ENCODE peak calls at places on chromosomes 2 and 18, in four cellular contexts. One of them, this sample, is unnamed. For H3K4me1, the result is how much of the 10 kb centered on the place peaks cover.

GRCh38 chr2:138777996-138778395 is 2.2 kb downstream of the NXPH2 start:
- DNase-seq in cardiac muscle cell: peak
- DNase-seq in Peyer's patch: no peak
- DNase-seq in CD8-positive, alpha-beta memory T cell: no peak
- DNase-seq in this sample: no peak

GRCh38 chr2:193154076-193154475 is 959.3 kb upstream of the TMEFF2 start:
- DNase-seq in CD8-positive, alpha-beta memory T cell: no peak
- DNase-seq in cardiac muscle cell: no peak
- DNase-seq in Peyer's patch: no peak
- DNase-seq in this sample: no peak

GRCh38 chr2:26640331-26640745 is 828 bp downstream of the CIB4 start:
- DNase-seq in cardiac muscle cell: peak
- DNase-seq in CD8-positive, alpha-beta memory T cell: no peak
- DNase-seq in Peyer's patch: no peak
- DNase-seq in this sample: no peak

GRCh38 chr2:56376699-56377665 is 193.2 kb downstream of the CCDC85A start:
- DNase-seq in CD8-positive, alpha-beta memory T cell: no peak
- DNase-seq in Peyer's patch: no peak
- DNase-seq in cardiac muscle cell: no peak
- DNase-seq in this sample: no peak

GRCh38 chr2:10493636-10494281 is 45.6 kb upstream of the ODC1 start:
- DNase-seq in CD8-positive, alpha-beta memory T cell: peak
- DNase-seq in Peyer's patch: peak
- DNase-seq in cardiac muscle cell: peak
- DNase-seq in this sample: no peak

GRCh38 chr2:10141736-10142639 is 19.4 kb downstream of the RRM2 start:
- DNase-seq in cardiac muscle cell: peak
- DNase-seq in CD8-positive, alpha-beta memory T cell: no peak
- DNase-seq in Peyer's patch: peak
- DNase-seq in this sample: no peak

GRCh38 chr2:227653419-227653818 is 13.2 kb upstream of the SCYGR5 start:
- DNase-seq in Peyer's patch: no peak
- DNase-seq in CD8-positive, alpha-beta memory T cell: no peak
- DNase-seq in cardiac muscle cell: peak
- DNase-seq in this sample: no peak

GRCh38 chr2:25851740-25852503 is 26.4 kb downstream of the ASXL2 start:
- DNase-seq in CD8-positive, alpha-beta memory T cell: peak
- DNase-seq in Peyer's patch: no peak
- DNase-seq in cardiac muscle cell: peak
- DNase-seq in this sample: no peak

GRCh38 chr2:171088057-171088834 is 72.4 kb downstream of the TLK1 start:
- DNase-seq in Peyer's patch: no peak
- DNase-seq in CD8-positive, alpha-beta memory T cell: no peak
- DNase-seq in cardiac muscle cell: no peak
- DNase-seq in this sample: no peak

GRCh38 chr2:205686231-205687017 is 4.1 kb downstream of the NRP2 start:
- DNase-seq in cardiac muscle cell: peak
- DNase-seq in Peyer's patch: no peak
- DNase-seq in CD8-positive, alpha-beta memory T cell: no peak
- DNase-seq in this sample: no peak
- H3K4me3 ChIP-seq in cardiac muscle cell: peak
- H3K4me3 ChIP-seq in Peyer's patch: peak
- H3K4me3 ChIP-seq in CD8-positive, alpha-beta memory T cell: no peak
- H3K4me3 ChIP-seq in this sample: peak

GRCh38 chr18:8806105-8806797 is 100.9 kb downstream of the MTCL1 start:
- DNase-seq in CD8-positive, alpha-beta memory T cell: no peak
- DNase-seq in cardiac muscle cell: no peak
- DNase-seq in Peyer's patch: no peak
- DNase-seq in this sample: no peak
- H3K27ac ChIP-seq in CD8-positive, alpha-beta memory T cell: no peak
- H3K27ac ChIP-seq in cardiac muscle cell: no peak
- H3K27ac ChIP-seq in Peyer's patch: no peak
- H3K27ac ChIP-seq in this sample: no peak

DNA sequence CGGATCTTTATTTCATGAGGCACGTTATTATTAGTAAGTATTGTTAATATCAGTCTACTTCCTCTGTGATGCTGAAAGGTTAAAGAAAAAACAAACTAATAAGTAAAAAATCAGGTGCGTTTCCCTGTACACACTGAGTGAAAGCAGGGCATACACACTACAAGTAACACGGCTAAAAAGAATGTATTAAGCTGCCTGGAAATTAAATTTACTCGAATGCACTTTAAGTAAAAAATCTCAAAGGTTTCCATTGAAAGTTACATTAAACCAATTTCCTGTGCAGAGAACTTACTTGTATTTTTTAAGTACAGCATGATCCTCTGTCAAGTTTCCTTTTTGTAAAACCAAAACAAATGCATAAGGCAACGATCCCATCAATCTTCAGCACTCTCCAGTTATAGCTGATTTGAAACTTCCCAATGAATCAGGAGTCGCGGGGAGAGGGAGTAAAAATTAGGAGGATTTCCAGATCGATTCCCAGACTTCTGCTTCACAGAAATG is 637 bp downstream of the BCL2 start:
- DNase-seq in Peyer's patch: no peak
- DNase-seq in CD8-positive, alpha-beta memory T cell: no peak
- DNase-seq in cardiac muscle cell: no peak
- DNase-seq in this sample: no peak
- H3K4me1 ChIP-seq in Peyer's patch: under half
- H3K4me1 ChIP-seq in CD8-positive, alpha-beta memory T cell: under half
- H3K4me1 ChIP-seq in cardiac muscle cell: under half
- H3K4me1 ChIP-seq in this sample: under half

DNA sequence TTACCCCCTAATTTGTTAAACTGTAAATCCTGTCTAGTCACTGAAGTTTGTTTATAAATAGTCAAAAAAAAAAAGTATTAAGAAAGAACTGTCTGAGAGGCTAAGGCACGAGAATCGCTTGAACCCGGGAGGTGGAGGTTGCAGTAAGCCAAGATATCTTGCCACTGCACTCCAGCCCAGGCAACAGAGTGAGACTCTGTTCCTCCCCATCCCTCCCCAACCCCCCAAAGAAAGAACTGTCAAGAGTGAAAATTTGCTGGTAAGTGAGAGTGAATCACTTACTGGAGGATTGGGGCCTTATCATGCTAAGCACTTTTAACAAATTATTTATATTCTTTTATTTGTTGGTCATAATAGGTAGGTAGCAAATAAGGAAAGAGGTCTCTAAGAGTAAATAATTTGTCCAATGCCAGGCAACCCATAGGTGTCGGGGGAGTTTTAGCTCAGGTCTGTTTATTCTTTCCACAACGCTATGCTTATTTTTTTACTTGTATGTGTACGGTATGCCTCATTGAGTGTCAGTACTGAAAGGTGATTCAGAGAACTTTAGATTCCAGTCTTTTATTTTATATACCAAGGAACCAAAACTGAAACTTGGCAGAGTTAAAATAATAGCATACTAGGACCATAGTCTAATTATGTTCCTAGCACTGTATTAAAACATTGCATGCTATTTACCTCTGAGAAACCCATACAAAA is 2.5 kb downstream of the TAF4B start:
- DNase-seq in CD8-positive, alpha-beta memory T cell: no peak
- DNase-seq in Peyer's patch: no peak
- DNase-seq in cardiac muscle cell: no peak
- DNase-seq in this sample: no peak
- H3K4me3 ChIP-seq in CD8-positive, alpha-beta memory T cell: no peak
- H3K4me3 ChIP-seq in Peyer's patch: no peak
- H3K4me3 ChIP-seq in cardiac muscle cell: no peak
- H3K4me3 ChIP-seq in this sample: no peak

GRCh38 chr2:153548536-153548935 is 70.0 kb upstream of the RPRM start:
- DNase-seq in Peyer's patch: no peak
- DNase-seq in CD8-positive, alpha-beta memory T cell: no peak
- DNase-seq in cardiac muscle cell: no peak
- DNase-seq in this sample: no peak
- H3K27ac ChIP-seq in Peyer's patch: no peak
- H3K27ac ChIP-seq in CD8-positive, alpha-beta memory T cell: no peak
- H3K27ac ChIP-seq in cardiac muscle cell: no peak
- H3K27ac ChIP-seq in this sample: no peak

DNA sequence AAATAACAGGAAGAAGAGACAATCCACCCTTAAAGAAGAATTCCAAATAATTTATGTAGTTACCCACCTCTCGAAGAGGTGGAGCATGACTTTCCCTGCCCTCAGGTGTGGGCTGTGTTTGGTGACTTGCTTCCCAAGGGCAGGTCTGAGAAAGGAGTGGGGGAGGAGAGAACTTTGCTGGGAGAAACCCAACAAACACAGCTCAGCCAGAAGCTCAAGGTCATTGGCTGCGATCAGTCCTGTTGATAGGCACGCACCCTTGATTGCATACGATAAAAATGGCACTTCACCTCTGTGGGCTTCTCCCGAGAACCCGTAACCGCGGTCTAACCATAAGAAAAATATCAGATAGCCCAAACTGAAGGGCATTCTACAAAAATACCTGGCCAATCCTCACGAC is 157.5 kb upstream of the ID2 start:
- DNase-seq in cardiac muscle cell: no peak
- DNase-seq in Peyer's patch: no peak
- DNase-seq in CD8-positive, alpha-beta memory T cell: no peak
- DNase-seq in this sample: no peak
- H3K4me1 ChIP-seq in cardiac muscle cell: under half
- H3K4me1 ChIP-seq in Peyer's patch: under half
- H3K4me1 ChIP-seq in CD8-positive, alpha-beta memory T cell: under half
- H3K4me1 ChIP-seq in this sample: under half

GRCh38 chr2:216635701-216636541 is 2.7 kb downstream of the IGFBP2 start:
- DNase-seq in cardiac muscle cell: no peak
- DNase-seq in CD8-positive, alpha-beta memory T cell: no peak
- DNase-seq in Peyer's patch: no peak
- DNase-seq in this sample: peak
- H3K4me3 ChIP-seq in cardiac muscle cell: peak
- H3K4me3 ChIP-seq in CD8-positive, alpha-beta memory T cell: no peak
- H3K4me3 ChIP-seq in Peyer's patch: no peak
- H3K4me3 ChIP-seq in this sample: peak